ENCODE peak calls at places on chromosomes 11 and 22, in ten cellular contexts. W is heart left ventricle, O is IMR-90, Q is tibial nerve, A is adrenal gland, Y is A549, C is thyroid gland, D is stomach, U is body of pancreas, H is spleen. G is an unnamed sample.

GRCh38 chr11:110774138-110775014 is 62.1 kb upstream of the ARHGAP20 start:
- DNase-seq in W (no peak), O (peak), Q (no peak), A (no peak), Y (no peak), C (peak), D (no peak), U (no peak), H (no peak), G (no peak)

GRCh38 chr11:129937592-129938238 is 42.3 kb upstream of the NFRKB start:
- DNase-seq in W (no peak), O (no peak), Q (no peak), A (no peak), Y (no peak), C (no peak), D (no peak), U (no peak), H (no peak), G (no peak)

GRCh38 chr11:46916251-46916650 is 2.1 kb downstream of the LRP4 start:
- DNase-seq in W (no peak), O (no peak), Q (no peak), A (no peak), Y (no peak), C (no peak), D (no peak), U (no peak), H (no peak), G (no peak)

GRCh38 chr11:11010624-11011127 is 152.8 kb upstream of the ZBED5 start:
- DNase-seq in W (peak), O (peak), Q (no peak), A (no peak), Y (peak), C (peak), D (peak), U (peak), H (no peak), G (peak)

GRCh38 chr11:69500285-69501120 is 19.0 kb downstream of the LINC01488 start:
- DNase-seq in W (no peak), O (no peak), Q (no peak), A (peak), Y (no peak), C (no peak), D (no peak), U (peak), H (peak), G (no peak)

GRCh38 chr11:122108192-122108799 is 7.7 kb downstream of the BLID start:
- DNase-seq in W (no peak), O (peak), Q (no peak), A (no peak), Y (peak), C (peak), D (no peak), U (peak), H (no peak), G (no peak)

GRCh38 chr11:83827940-83828554 is 541.9 kb upstream of the CCDC90B start:
- DNase-seq in W (no peak), O (peak), Q (no peak), A (no peak), Y (peak), C (no peak), D (no peak), U (no peak), H (no peak), G (no peak)

GRCh38 chr22:39800790-39801540 is 92.6 kb downstream of the ENTHD1 start:
- DNase-seq in W (no peak), O (no peak), Q (no peak), A (no peak), Y (no peak), C (no peak), D (no peak), U (no peak), H (no peak), G (no peak)

GRCh38 chr11:87043894-87044293 is 6.2 kb downstream of the TMEM135 start:
- DNase-seq in W (no peak), O (no peak), Q (no peak), A (no peak), Y (no peak), C (no peak), D (no peak), U (no peak), H (no peak), G (no peak)

GRCh38 chr11:82756765-82757650 is 23.3 kb upstream of the FAM181B start:
- DNase-seq in W (no peak), O (no peak), Q (no peak), A (no peak), Y (no peak), C (no peak), D (no peak), U (peak), H (no peak), G (no peak)

GRCh38 chr22:23122216-23122957 is 19.4 kb downstream of the RSPH14 start:
- DNase-seq in W (no peak), O (no peak), Q (no peak), A (no peak), Y (no peak), C (no peak), D (no peak), U (no peak), H (no peak), G (no peak)

GRCh38 chr22:24175160-24175808 is 6.0 kb upstream of the SUSD2 start:
- DNase-seq in W (peak), O (peak), Q (peak), A (peak), Y (peak), C (peak), D (peak), U (peak), H (peak), G (peak)

GRCh38 chr22:37932821-37933578 is 20.4 kb downstream of the C22orf23 start:
- DNase-seq in W (no peak), O (no peak), Q (no peak), A (no peak), Y (no peak), C (peak), D (peak), U (peak), H (no peak), G (no peak)

GRCh38 chr22:31945478-31945815 is 1.1 kb downstream of the YWHAH start:
- DNase-seq in W (no peak), O (no peak), Q (no peak), A (no peak), Y (no peak), C (no peak), D (no peak), U (peak), H (no peak), G (peak)

GRCh38 chr22:19103881-19104821 is 18.1 kb downstream of the DGCR2 start:
- DNase-seq in W (no peak), O (peak), Q (no peak), A (no peak), Y (no peak), C (peak), D (no peak), U (peak), H (no peak), G (no peak)

GRCh38 chr22:38699784-38700183 is 959 bp downstream of the JOSD1 start:
- DNase-seq in W (no peak), O (peak), Q (no peak), A (peak), Y (no peak), C (no peak), D (no peak), U (no peak), H (no peak), G (no peak)

GRCh38 chr22:49298834-49299750 is 528.6 kb downstream of the BRD1 start:
- DNase-seq in W (no peak), O (no peak), Q (no peak), A (no peak), Y (no peak), C (no peak), D (peak), U (no peak), H (peak), G (no peak)

GRCh38 chr11:3890014-3890413 is 34.5 kb downstream of the STIM1 start:
- DNase-seq in W (no peak), O (no peak), Q (no peak), A (no peak), Y (no peak), C (no peak), D (no peak), U (no peak), H (no peak), G (no peak)

DNA sequence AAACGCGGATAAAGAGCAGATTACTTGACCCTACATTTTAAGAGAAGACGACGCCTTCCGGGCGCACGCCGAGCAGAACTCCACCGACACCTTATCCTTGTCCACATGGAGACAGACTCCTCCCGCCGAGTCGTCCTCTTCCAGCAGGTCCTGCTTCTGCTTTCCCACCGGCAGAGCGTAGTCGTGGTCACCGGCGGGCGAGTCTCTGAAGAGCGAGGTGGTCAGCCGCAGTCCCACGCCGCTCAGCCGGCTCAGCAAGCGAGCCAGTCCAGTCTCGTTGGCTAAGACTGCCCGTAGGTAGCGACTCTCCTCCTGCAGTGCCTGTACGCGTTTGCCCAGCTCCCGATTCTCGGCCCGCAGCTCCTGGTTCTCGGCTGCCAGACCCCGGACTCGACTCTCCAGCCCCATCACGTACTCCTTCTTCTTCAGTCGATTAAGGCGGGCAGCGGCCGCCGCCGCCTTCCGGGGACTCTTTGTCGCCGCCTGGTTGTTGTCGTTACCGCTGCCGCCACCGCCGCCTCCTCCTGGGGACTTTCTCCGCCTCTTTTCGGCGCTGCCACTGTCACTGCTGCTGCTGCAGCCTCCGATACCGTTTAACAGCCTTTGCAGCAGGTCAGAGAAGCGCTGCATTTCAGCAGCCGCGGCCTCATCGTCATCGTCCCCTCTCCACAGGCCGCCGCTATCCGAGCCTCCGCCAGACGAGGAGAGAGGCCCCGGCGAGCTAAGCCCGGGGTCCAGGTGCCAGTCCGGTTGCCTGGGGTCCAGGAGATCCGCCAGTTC is 958 bp downstream of the CREBZF start:
- DNase-seq in W (peak), O (peak), Q (peak), A (peak), Y (peak), C (peak), D (peak), U (peak), H (peak), G (peak)
- TF ChIP-seq POLR2A in W (no peak), O (no peak), Q (no peak), A (peak), Y (no peak), C (no peak), D (no peak), U (no peak), H (no peak), G (no peak)

GRCh38 chr11:59141191-59141590 is 1.5 kb upstream of the FAM111A start:
- DNase-seq in W (no peak), O (no peak), Q (no peak), A (no peak), Y (no peak), C (no peak), D (no peak), U (no peak), H (no peak), G (no peak)

GRCh38 chr11:59144579-59145345 is 2.1 kb downstream of the FAM111A start:
- DNase-seq in W (peak), O (peak), Q (peak), A (peak), Y (peak), C (peak), D (peak), U (peak), H (peak), G (peak)

GRCh38 chr11:59141673-59142460 is 789 bp upstream of the FAM111A start:
- DNase-seq in W (no peak), O (peak), Q (no peak), A (no peak), Y (no peak), C (no peak), D (no peak), U (no peak), H (no peak), G (no peak)

GRCh38 chr11:59144096-59144495 is 1.4 kb downstream of the FAM111A start:
- DNase-seq in W (no peak), O (peak), Q (no peak), A (no peak), Y (no peak), C (no peak), D (no peak), U (no peak), H (no peak), G (no peak)

GRCh38 chr11:59142530-59143507 is at the start of gene FAM111A:
- DNase-seq in W (peak), O (peak), Q (peak), A (peak), Y (peak), C (peak), D (peak), U (peak), H (peak), G (peak)
- TF ChIP-seq POLR2A in W (no peak), O (no peak), Q (peak), A (no peak), Y (peak), C (no peak), D (no peak), U (peak), H (no peak), G (peak)

GRCh38 chr22:36872866-36873498 is 12.2 kb downstream of the NCF4 start:
- DNase-seq in W (no peak), O (no peak), Q (no peak), A (no peak), Y (no peak), C (no peak), D (no peak), U (no peak), H (no peak), G (no peak)

GRCh38 chr22:36870250-36870649 is 9.4 kb downstream of the NCF4 start:
- DNase-seq in W (no peak), O (no peak), Q (no peak), A (no peak), Y (peak), C (no peak), D (no peak), U (no peak), H (no peak), G (no peak)

GRCh38 chr22:36873614-36874308 is 13.0 kb downstream of the NCF4 start:
- DNase-seq in W (peak), O (peak), Q (no peak), A (peak), Y (peak), C (peak), D (peak), U (peak), H (peak), G (peak)

GRCh38 chr22:36872084-36872483 is 11.3 kb downstream of the NCF4 start:
- DNase-seq in W (no peak), O (no peak), Q (no peak), A (no peak), Y (no peak), C (no peak), D (no peak), U (no peak), H (no peak), G (no peak)

DNA sequence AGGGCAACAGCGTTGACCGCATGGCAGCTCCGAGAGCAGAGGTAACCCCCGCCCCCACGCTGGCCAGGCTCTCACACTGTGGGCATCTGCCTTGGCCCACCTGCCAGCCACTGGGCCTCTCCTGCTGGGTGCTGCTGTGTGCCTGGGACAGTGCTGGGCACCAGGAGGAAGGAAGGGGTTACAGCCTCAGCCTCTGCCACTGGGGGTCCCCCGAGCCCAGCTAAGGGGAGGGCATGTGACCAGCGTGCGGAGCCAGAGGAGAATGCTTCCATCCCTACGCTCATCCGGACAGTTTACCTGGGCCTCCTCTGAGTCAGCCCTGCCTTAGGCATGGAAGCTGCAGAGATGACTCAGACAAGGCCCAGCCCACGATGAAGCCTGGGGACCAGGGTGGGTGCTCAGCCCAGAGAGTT is 10.9 kb downstream of the NCF4 start:
- DNase-seq in W (no peak), O (no peak), Q (no peak), A (no peak), Y (no peak), C (no peak), D (no peak), U (no peak), H (no peak), G (no peak)
- TF ChIP-seq POLR2A in W (no peak), O (no peak), Q (no peak), A (no peak), Y (no peak), C (no peak), D (no peak), U (no peak), H (no peak), G (no peak)

GRCh38 chr11:8914661-8915018 is 3.7 kb downstream of the AKIP1 start:
- DNase-seq in W (no peak), O (no peak), Q (no peak), A (no peak), Y (no peak), C (no peak), D (no peak), U (no peak), H (no peak), G (no peak)

GRCh38 chr11:8913961-8914660 is 3.1 kb downstream of the AKIP1 start:
- DNase-seq in W (no peak), O (peak), Q (no peak), A (peak), Y (peak), C (peak), D (no peak), U (peak), H (no peak), G (peak)

GRCh38 chr11:8910662-8911039 is 338 bp upstream of the AKIP1 start:
- DNase-seq in W (no peak), O (no peak), Q (no peak), A (no peak), Y (no peak), C (no peak), D (no peak), U (no peak), H (no peak), G (no peak)

GRCh38 chr11:8908099-8908498 is 2.9 kb upstream of the AKIP1 start:
- DNase-seq in W (no peak), O (no peak), Q (no peak), A (no peak), Y (no peak), C (no peak), D (no peak), U (no peak), H (no peak), G (no peak)

GRCh38 chr11:8911040-8911823 is at the start of gene AKIP1:
- DNase-seq in W (peak), O (peak), Q (peak), A (peak), Y (peak), C (peak), D (peak), U (peak), H (peak), G (peak)
- TF ChIP-seq POLR2A in W (no peak), O (peak), Q (peak), A (peak), Y (peak), C (no peak), D (no peak), U (peak), H (no peak), G (peak)

G was measured in transverse colon.